ENCODE peak calls at places on chromosomes 2 and 18, in seven cellular contexts. B is pancreas, E is HCT116, P is cardiac muscle cell, D is endodermal cell, R is IMR-90, F is body of pancreas. O is an unnamed sample.

GRCh38 chr2:81583311-81584108 is 1279.0 kb upstream of the LRRTM1 start:
- DNase-seq in B (no peak), E (no peak), P (no peak), D (no peak), R (no peak), F (no peak), O (no peak)

GRCh38 chr18:73696171-73696570 is 451.5 kb downstream of the FBXO15 start:
- DNase-seq in B (no peak), E (no peak), P (no peak), D (no peak), R (no peak), F (no peak), O (no peak)

GRCh38 chr2:194815475-194815874 is 841.6 kb upstream of the SLC39A10 start:
- DNase-seq in B (no peak), E (no peak), P (no peak), D (no peak), R (no peak), F (no peak), O (no peak)

GRCh38 chr2:202950592-202950991 is 38.5 kb downstream of the CARF start:
- DNase-seq in B (no peak), E (no peak), P (peak; percentile 43), D (no peak), R (peak; percentile 43), F (no peak), O (no peak)

GRCh38 chr2:170986566-170987258 is 57.7 kb downstream of the GORASP2 start:
- DNase-seq in B (no peak), E (no peak), P (no peak), D (no peak), R (no peak), F (no peak), O (no peak)

GRCh38 chr2:135052997-135053474 is 944 bp downstream of the RAB3GAP1 start:
- DNase-seq in B (no peak), E (no peak), P (no peak), D (peak; percentile 49), R (no peak), F (no peak), O (no peak)

GRCh38 chr2:120740375-120740764 is 4.7 kb downstream of the GLI2 start:
- DNase-seq in B (no peak), E (no peak), P (no peak), D (no peak), R (no peak), F (no peak), O (no peak)

GRCh38 chr2:221791840-221792239 is 219.7 kb upstream of the EPHA4 start:
- DNase-seq in B (no peak), E (no peak), P (no peak), D (no peak), R (peak; percentile 9), F (no peak), O (no peak)

GRCh38 chr2:174059875-174060226 is 94.7 kb upstream of the SP3 start:
- DNase-seq in B (no peak), E (no peak), P (no peak), D (no peak), R (peak; percentile 75), F (no peak), O (no peak)

GRCh38 chr18:47997338-47997780 is 66.9 kb upstream of the SMAD2 start:
- DNase-seq in B (no peak), E (no peak), P (peak; percentile 15), D (peak; percentile 94), R (no peak), F (no peak), O (no peak)

GRCh38 chr18:31247574-31248199 is 70.3 kb upstream of the DSG1 start:
- DNase-seq in B (no peak), E (no peak), P (peak; percentile 34), D (no peak), R (peak; percentile 9), F (no peak), O (no peak)

GRCh38 chr18:58784601-58785137 is 80.0 kb upstream of the ZNF532 start:
- DNase-seq in B (no peak), E (no peak), P (no peak), D (peak; percentile 73), R (no peak), F (no peak), O (peak; percentile 26)

GRCh38 chr2:104804148-104804890 is 49.6 kb upstream of the POU3F3 start:
- DNase-seq in B (no peak), E (no peak), P (no peak), D (peak; percentile 71), R (no peak), F (no peak), O (no peak)

GRCh38 chr2:189660803-189661147 is 484 bp upstream of the ASNSD1 start:
- DNase-seq in B (no peak), E (no peak), P (no peak), D (no peak), R (no peak), F (no peak), O (no peak)

GRCh38 chr2:189658808-189659207 is 2.5 kb upstream of the ASNSD1 start:
- DNase-seq in B (no peak), E (no peak), P (no peak), D (no peak), R (no peak), F (no peak), O (no peak)

GRCh38 chr2:189658281-189658680 is 3.0 kb upstream of the ASNSD1 start:
- DNase-seq in B (no peak), E (no peak), P (no peak), D (no peak), R (no peak), F (no peak), O (no peak)

GRCh38 chr2:189659734-189660133 is 1.5 kb upstream of the ASNSD1 start:
- DNase-seq in B (no peak), E (no peak), P (no peak), D (no peak), R (peak; percentile 34), F (no peak), O (no peak)

GRCh38 chr2:189657867-189658266 is 3.4 kb upstream of the ASNSD1 start:
- DNase-seq in B (no peak), E (no peak), P (peak; percentile 97), D (peak; percentile 63), R (peak; percentile 74), F (no peak), O (peak; percentile 27)
- H3K27ac ChIP-seq in B (no peak overlapping the region), E (no peak overlapping the region), P (peak overlapping the region; percentile 19), D (no peak overlapping the region), R (no peak overlapping the region), F (no peak overlapping the region), O (peak overlapping the region; percentile 45)

GRCh38 chr2:158755738-158756137 is 39.4 kb upstream of the DAPL1 start:
- DNase-seq in B (no peak), E (peak; percentile 24), P (no peak), D (peak; percentile 82), R (no peak), F (no peak), O (no peak)
- TF ChIP-seq CTCF in B (no peak), E (peak; percentile 86), P (peak; percentile 48), D (peak; percentile 80), R (no peak), F (no peak), O (no peak)

GRCh38 chr2:11856095-11856494 is 109.7 kb downstream of the LPIN1 start:
- DNase-seq in B (no peak), E (no peak), P (no peak), D (no peak), R (no peak), F (no peak), O (no peak)
- H3K4me1 ChIP-seq in B (no peaks in the 10 kb centered on the region), E (no peaks in the 10 kb centered on the region), P (peaks cover 7% of the 10 kb centered on the region), D (no peaks in the 10 kb centered on the region), R (no peaks in the 10 kb centered on the region), F (no peaks in the 10 kb centered on the region), O (no peaks in the 10 kb centered on the region)

DNA sequence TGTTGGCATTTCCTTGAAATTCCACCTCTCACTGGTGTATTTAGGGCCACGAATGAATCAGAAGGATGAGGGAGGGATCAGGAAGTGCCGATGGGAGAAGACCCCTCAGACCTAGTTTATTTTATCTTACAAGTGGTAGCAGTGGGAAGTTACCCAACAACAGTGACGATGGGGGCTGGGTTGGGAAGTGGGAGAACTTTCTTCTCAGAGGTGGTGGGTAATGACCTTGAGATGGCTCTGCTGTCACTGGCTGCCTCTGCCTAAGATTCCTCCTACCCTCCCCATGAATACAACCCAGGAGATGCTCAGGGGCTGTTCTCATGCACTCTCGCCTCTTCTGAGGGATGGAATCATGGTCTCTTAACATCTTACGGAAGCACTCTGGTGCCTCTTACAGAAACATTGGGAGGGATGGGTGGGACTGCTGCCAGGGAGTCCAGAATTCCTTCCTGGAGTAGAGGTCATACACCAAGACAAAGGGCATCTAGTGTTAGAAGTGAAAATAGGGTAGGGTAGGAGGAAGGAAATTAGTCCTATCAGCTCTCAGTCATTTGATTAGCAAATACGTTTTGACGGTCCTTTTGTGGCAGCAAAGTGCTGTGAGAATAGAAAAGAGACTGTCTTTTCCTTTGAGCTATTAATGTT is 58.4 kb upstream of the TXNDC2 start:
- DNase-seq in B (no peak), E (no peak), P (peak; percentile 65), D (peak; percentile 20), R (no peak), F (no peak), O (no peak)
- H3K27ac ChIP-seq in B (no peak overlapping the region), E (peak overlapping the region; percentile 87), P (no peak overlapping the region), D (no peak overlapping the region), R (peak overlapping the region; percentile 51), F (peak overlapping the region; percentile 76), O (peak overlapping the region; percentile 88)

GRCh38 chr2:23386422-23387220 is 1.6 kb downstream of the KLHL29 start:
- DNase-seq in B (peak; percentile 22), E (no peak), P (no peak), D (peak; percentile 78), R (no peak), F (no peak), O (peak; percentile 23)
- TF ChIP-seq CTCF in B (no peak), E (no peak), P (no peak), D (no peak), R (peak; percentile 11), F (no peak), O (no peak)

DNA sequence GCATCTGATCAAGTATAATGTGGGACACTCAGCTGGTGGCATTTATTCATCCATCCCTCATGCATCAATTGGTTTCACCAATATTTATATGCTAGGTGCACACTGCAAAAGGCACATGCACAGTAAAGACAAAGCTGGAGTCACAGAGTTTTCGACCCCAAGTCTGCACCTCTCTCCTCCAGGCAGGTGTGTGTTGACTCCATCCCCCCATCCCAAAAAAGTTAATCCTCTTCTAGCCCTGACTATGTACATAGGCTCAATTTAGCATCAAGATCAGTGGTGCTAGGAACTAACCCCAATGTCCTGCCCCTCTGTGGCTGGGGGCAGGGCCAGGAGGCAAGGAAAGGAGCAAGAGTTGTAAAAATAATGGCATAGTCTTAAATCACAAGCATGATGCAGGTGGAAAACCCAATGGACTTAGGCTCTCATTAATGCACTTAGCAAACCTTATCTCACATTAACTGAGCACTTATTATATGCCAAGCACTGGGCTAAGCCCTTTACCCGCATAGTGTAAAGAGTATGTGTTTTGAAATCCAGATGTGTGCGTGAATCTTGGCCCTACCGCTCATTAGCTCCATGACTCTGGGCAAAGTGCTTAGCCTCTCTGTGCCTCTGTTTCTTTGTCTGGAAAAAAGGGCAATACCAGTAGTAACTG is 3.1 kb downstream of the EVA1A start:
- DNase-seq in B (no peak), E (no peak), P (no peak), D (peak; percentile 7), R (no peak), F (no peak), O (no peak)
- H3K4me1 ChIP-seq in B (peaks cover 40% of the 10 kb centered on the region), E (peaks cover 4% of the 10 kb centered on the region), P (no peaks in the 10 kb centered on the region), D (no peaks in the 10 kb centered on the region), R (peaks cover 15% of the 10 kb centered on the region), F (peaks cover 72% of the 10 kb centered on the region), O (peaks cover 18% of the 10 kb centered on the region)

O was measured in heart right ventricle.